ENCODE peak calls at places on chromosome 19, in four cellular contexts. One of them, this sample, is unnamed.

GRCh38 chr19:28483197-28483596 is 729.8 kb downstream of the UQCRFS1 start:
- DNase-seq in GM23338: no peak
- DNase-seq in neural progenitor cell: no peak
- DNase-seq in GM23248: no peak
- DNase-seq in this sample: no peak

GRCh38 chr19:43618921-43619261 is 538 bp downstream of the ZNF428 start:
- DNase-seq in GM23248: peak; percentile 68
- DNase-seq in neural progenitor cell: no peak
- DNase-seq in GM23338: no peak
- DNase-seq in this sample: peak; percentile 12

GRCh38 chr19:42467437-42467760 is 24.7 kb upstream of the CXCL17 start:
- DNase-seq in GM23338: no peak
- DNase-seq in GM23248: no peak
- DNase-seq in neural progenitor cell: no peak
- DNase-seq in this sample: no peak

GRCh38 chr19:3716147-3716668 is 8.0 kb downstream of the TJP3 start:
- DNase-seq in neural progenitor cell: no peak
- DNase-seq in GM23338: no peak
- DNase-seq in GM23248: no peak
- DNase-seq in this sample: no peak

GRCh38 chr19:4140237-4140711 is 13.2 kb upstream of the CREB3L3 start:
- DNase-seq in neural progenitor cell: peak; percentile 88
- DNase-seq in GM23248: peak; percentile 88
- DNase-seq in GM23338: peak; percentile 94
- DNase-seq in this sample: peak; percentile 64

GRCh38 chr19:55228403-55229031 is at the start of gene TMEM86B:
- DNase-seq in GM23338: no peak
- DNase-seq in GM23248: no peak
- DNase-seq in neural progenitor cell: no peak
- DNase-seq in this sample: no peak

GRCh38 chr19:20472854-20473253 is 92.7 kb downstream of the ZNF737 start:
- DNase-seq in GM23248: peak; percentile 0
- DNase-seq in GM23338: peak; percentile 22
- DNase-seq in neural progenitor cell: no peak
- DNase-seq in this sample: no peak

GRCh38 chr19:42427313-42427712 is at the start of gene LIPE:
- DNase-seq in GM23338: no peak
- DNase-seq in neural progenitor cell: no peak
- DNase-seq in GM23248: no peak
- DNase-seq in this sample: no peak

GRCh38 chr19:4506449-4507149 is 11.7 kb downstream of the PLIN4 start:
- DNase-seq in neural progenitor cell: no peak
- DNase-seq in GM23248: peak; percentile 75
- DNase-seq in GM23338: no peak
- DNase-seq in this sample: peak; percentile 70

GRCh38 chr19:55930996-55931515 is 1.1 kb downstream of the NLRP13 start:
- DNase-seq in GM23338: no peak
- DNase-seq in neural progenitor cell: no peak
- DNase-seq in GM23248: no peak
- DNase-seq in this sample: no peak

GRCh38 chr19:39046037-39046821 is 13.9 kb upstream of the FBXO27 start:
- DNase-seq in GM23338: peak; percentile 41
- DNase-seq in neural progenitor cell: no peak
- DNase-seq in GM23248: no peak
- DNase-seq in this sample: peak; percentile 20

GRCh38 chr19:4284176-4284958 is 5.3 kb downstream of the SHD start:
- DNase-seq in GM23338: peak; percentile 98
- DNase-seq in neural progenitor cell: peak; percentile 87
- DNase-seq in GM23248: peak; percentile 27
- DNase-seq in this sample: peak; percentile 48

GRCh38 chr19:33819496-33819874 is 22.8 kb downstream of the KCTD15 start:
- DNase-seq in GM23248: no peak
- DNase-seq in neural progenitor cell: peak; percentile 69
- DNase-seq in GM23338: peak; percentile 55
- DNase-seq in this sample: no peak

GRCh38 chr19:55370305-55370988 is at the start of gene IL11:
- DNase-seq in neural progenitor cell: peak; percentile 44
- DNase-seq in GM23248: peak; percentile 92
- DNase-seq in GM23338: no peak
- DNase-seq in this sample: peak; percentile 63

GRCh38 chr19:33746159-33746558 is 50.5 kb upstream of the KCTD15 start:
- DNase-seq in GM23338: no peak
- DNase-seq in neural progenitor cell: no peak
- DNase-seq in GM23248: no peak
- DNase-seq in this sample: no peak

GRCh38 chr19:28126499-28126898 is 1086.5 kb downstream of the UQCRFS1 start:
- DNase-seq in GM23338: no peak
- DNase-seq in GM23248: no peak
- DNase-seq in neural progenitor cell: no peak
- DNase-seq in this sample: no peak

GRCh38 chr19:50565984-50566903 is 2.0 kb downstream of the LRRC4B start:
- DNase-seq in GM23338: peak; percentile 85
- DNase-seq in neural progenitor cell: peak; percentile 74
- DNase-seq in GM23248: no peak
- DNase-seq in this sample: no peak

GRCh38 chr19:12994701-12995595 is at the start of gene NFIX:
- DNase-seq in GM23248: peak; percentile 86
- DNase-seq in GM23338: peak; percentile 60
- DNase-seq in neural progenitor cell: peak; percentile 89
- DNase-seq in this sample: peak; percentile 69

GRCh38 chr19:41868120-41868988 is 8.3 kb downstream of the RPS19 start:
- DNase-seq in GM23248: no peak
- DNase-seq in GM23338: no peak
- DNase-seq in neural progenitor cell: no peak
- DNase-seq in this sample: no peak

GRCh38 chr19:29260477-29261317 is 47.7 kb upstream of the UQCRFS1 start:
- DNase-seq in GM23248: peak; percentile 28
- DNase-seq in neural progenitor cell: peak; percentile 74
- DNase-seq in GM23338: peak; percentile 75
- DNase-seq in this sample: no peak

GRCh38 chr19:48806818-48807589 is 3.8 kb downstream of the BCAT2 start:
- DNase-seq in GM23248: peak; percentile 73
- DNase-seq in neural progenitor cell: peak; percentile 42
- DNase-seq in GM23338: peak; percentile 68
- DNase-seq in this sample: peak; percentile 37

GRCh38 chr19:43555185-43555770 is 20.0 kb downstream of the XRCC1 start:
- DNase-seq in GM23248: peak; percentile 73
- DNase-seq in neural progenitor cell: peak; percentile 82
- DNase-seq in GM23338: peak; percentile 93
- DNase-seq in this sample: peak; percentile 56

GRCh38 chr19:2578391-2578826 is 102.5 kb downstream of the GADD45B start:
- DNase-seq in GM23338: peak; percentile 69
- DNase-seq in neural progenitor cell: peak; percentile 43
- DNase-seq in GM23248: peak; percentile 76
- DNase-seq in this sample: peak; percentile 52

DNA sequence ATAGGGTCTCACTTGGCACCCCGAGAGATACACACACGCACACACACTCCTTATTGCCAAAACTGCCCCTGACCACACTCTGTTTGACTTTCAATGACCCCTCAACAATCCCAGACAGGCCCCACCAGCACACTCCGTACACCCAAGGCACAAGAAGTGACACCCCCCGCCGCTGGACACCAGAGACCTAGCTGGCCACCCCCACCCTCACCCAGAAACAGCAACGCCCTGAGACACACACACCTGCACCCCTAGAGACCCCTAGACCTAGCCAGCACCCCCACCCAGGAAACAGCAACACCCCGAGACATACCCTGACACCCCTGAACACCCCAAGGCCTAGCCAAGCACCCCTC is 1.1 kb upstream of the PTGER1 start:
- DNase-seq in GM23338: no peak
- DNase-seq in GM23248: no peak
- DNase-seq in neural progenitor cell: no peak
- DNase-seq in this sample: no peak
- H3F3A ChIP-seq in GM23338: peaks cover 16% of the 10 kb centered on the region
- H3F3A ChIP-seq in GM23248: peaks cover 6% of the 10 kb centered on the region
- H3F3A ChIP-seq in neural progenitor cell: peaks cover 18% of the 10 kb centered on the region
- H3F3A ChIP-seq in this sample: no peaks in the 10 kb centered on the region

GRCh38 chr19:6678690-6679109 is 8.7 kb upstream of the TNFSF14 start:
- DNase-seq in GM23248: peak; percentile 78
- DNase-seq in GM23338: no peak
- DNase-seq in neural progenitor cell: no peak
- DNase-seq in this sample: peak; percentile 79
- TF ChIP-seq EZH2phosphoT487 in GM23248: no peak
- TF ChIP-seq EZH2phosphoT487 in GM23338: no peak
- TF ChIP-seq EZH2phosphoT487 in neural progenitor cell: no peak
- TF ChIP-seq EZH2phosphoT487 in this sample: no peak

GRCh38 chr19:18453269-18454024 is 15.5 kb upstream of the ISYNA1 start:
- DNase-seq in GM23338: no peak
- DNase-seq in neural progenitor cell: no peak
- DNase-seq in GM23248: peak; percentile 74
- DNase-seq in this sample: peak; percentile 81

GRCh38 chr19:18450934-18451836 is 13.3 kb upstream of the ISYNA1 start:
- DNase-seq in neural progenitor cell: peak; percentile 82
- DNase-seq in GM23338: peak; percentile 83
- DNase-seq in GM23248: peak; percentile 80
- DNase-seq in this sample: peak; percentile 82

GRCh38 chr19:18449552-18449951 is 11.6 kb upstream of the ISYNA1 start:
- DNase-seq in GM23338: no peak
- DNase-seq in neural progenitor cell: no peak
- DNase-seq in GM23248: no peak
- DNase-seq in this sample: no peak

GRCh38 chr19:18450021-18450933 is 12.3 kb upstream of the ISYNA1 start:
- DNase-seq in GM23248: no peak
- DNase-seq in neural progenitor cell: no peak
- DNase-seq in GM23338: no peak
- DNase-seq in this sample: no peak

DNA sequence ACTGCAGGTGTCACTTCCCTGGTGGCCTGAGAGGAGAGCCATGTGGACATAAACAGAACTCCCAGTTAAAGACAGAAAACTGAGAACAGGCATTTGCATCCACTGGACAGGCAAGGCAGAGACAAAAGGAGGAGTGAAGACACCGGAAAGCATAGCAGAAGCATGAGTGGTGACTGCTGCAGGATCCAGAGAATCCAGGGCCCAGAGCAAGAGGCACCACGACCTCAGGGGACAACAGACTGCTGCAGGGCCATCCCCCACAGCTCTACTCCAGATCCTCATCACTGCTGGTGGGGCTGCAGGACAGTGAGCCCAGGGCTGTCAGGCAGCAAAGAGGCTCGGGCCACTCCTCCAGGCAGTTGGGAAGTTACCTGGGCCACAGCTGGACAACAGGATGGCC is 14.5 kb upstream of the ISYNA1 start:
- DNase-seq in GM23338: no peak
- DNase-seq in neural progenitor cell: no peak
- DNase-seq in GM23248: peak; percentile 39
- DNase-seq in this sample: no peak
- H3F3A ChIP-seq in GM23338: peaks cover 3% of the 10 kb centered on the region
- H3F3A ChIP-seq in neural progenitor cell: no peaks in the 10 kb centered on the region
- H3F3A ChIP-seq in GM23248: peaks cover 14% of the 10 kb centered on the region
- H3F3A ChIP-seq in this sample: no peaks in the 10 kb centered on the region

GRCh38 chr19:10288662-10289166 is 1.0 kb upstream of the ICAM5 start:
- DNase-seq in GM23248: peak; percentile 80
- DNase-seq in GM23338: peak; percentile 83
- DNase-seq in neural progenitor cell: peak; percentile 76
- DNase-seq in this sample: peak; percentile 57
- TF ChIP-seq EZH2phosphoT487 in GM23248: no peak
- TF ChIP-seq EZH2phosphoT487 in GM23338: no peak
- TF ChIP-seq EZH2phosphoT487 in neural progenitor cell: peak; percentile 10
- TF ChIP-seq EZH2phosphoT487 in this sample: no peak

DNA sequence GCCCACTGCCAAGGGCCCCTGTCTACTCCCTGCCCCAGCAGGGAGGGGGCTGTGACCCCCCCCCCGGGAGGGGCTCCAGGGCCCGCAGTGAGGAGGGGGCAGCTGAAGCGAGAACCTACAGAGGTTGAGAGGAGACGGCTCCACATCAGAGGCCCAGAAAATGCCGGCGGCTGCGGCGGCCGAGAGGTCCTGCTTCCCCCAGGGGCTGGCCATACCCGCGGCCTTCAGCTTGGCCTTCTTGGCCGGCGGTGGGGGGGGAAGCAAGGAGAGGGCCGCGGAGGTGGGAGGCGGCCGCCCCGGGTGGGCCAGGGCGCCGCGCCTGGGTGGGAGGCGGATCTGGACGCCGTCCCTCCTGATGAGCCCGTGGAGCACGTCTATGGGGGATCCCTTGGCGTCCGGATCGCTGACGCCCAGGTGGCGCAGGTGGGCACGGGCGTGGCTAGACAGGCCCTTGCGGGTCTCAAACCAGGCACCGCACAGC is 9.2 kb upstream of the AKAP8L start:
- DNase-seq in GM23338: no peak
- DNase-seq in neural progenitor cell: no peak
- DNase-seq in GM23248: no peak
- DNase-seq in this sample: no peak
- H3F3A ChIP-seq in GM23338: no peaks in the 10 kb centered on the region
- H3F3A ChIP-seq in neural progenitor cell: peaks cover 4% of the 10 kb centered on the region
- H3F3A ChIP-seq in GM23248: no peaks in the 10 kb centered on the region
- H3F3A ChIP-seq in this sample: no peaks in the 10 kb centered on the region

GRCh38 chr19:14821958-14822357 is 13.0 kb downstream of the OR7A5 start:
- DNase-seq in neural progenitor cell: no peak
- DNase-seq in GM23338: no peak
- DNase-seq in GM23248: no peak
- DNase-seq in this sample: no peak

GRCh38 chr19:14830702-14831101 is 4.3 kb downstream of the OR7A5 start:
- DNase-seq in GM23248: no peak
- DNase-seq in neural progenitor cell: no peak
- DNase-seq in GM23338: no peak
- DNase-seq in this sample: no peak

GRCh38 chr19:14826006-14826405 is 9.0 kb downstream of the OR7A5 start:
- DNase-seq in GM23248: no peak
- DNase-seq in GM23338: no peak
- DNase-seq in neural progenitor cell: no peak
- DNase-seq in this sample: peak; percentile 94
- TF ChIP-seq EZH2phosphoT487 in GM23248: no peak
- TF ChIP-seq EZH2phosphoT487 in GM23338: no peak
- TF ChIP-seq EZH2phosphoT487 in neural progenitor cell: no peak
- TF ChIP-seq EZH2phosphoT487 in this sample: no peak

DNA sequence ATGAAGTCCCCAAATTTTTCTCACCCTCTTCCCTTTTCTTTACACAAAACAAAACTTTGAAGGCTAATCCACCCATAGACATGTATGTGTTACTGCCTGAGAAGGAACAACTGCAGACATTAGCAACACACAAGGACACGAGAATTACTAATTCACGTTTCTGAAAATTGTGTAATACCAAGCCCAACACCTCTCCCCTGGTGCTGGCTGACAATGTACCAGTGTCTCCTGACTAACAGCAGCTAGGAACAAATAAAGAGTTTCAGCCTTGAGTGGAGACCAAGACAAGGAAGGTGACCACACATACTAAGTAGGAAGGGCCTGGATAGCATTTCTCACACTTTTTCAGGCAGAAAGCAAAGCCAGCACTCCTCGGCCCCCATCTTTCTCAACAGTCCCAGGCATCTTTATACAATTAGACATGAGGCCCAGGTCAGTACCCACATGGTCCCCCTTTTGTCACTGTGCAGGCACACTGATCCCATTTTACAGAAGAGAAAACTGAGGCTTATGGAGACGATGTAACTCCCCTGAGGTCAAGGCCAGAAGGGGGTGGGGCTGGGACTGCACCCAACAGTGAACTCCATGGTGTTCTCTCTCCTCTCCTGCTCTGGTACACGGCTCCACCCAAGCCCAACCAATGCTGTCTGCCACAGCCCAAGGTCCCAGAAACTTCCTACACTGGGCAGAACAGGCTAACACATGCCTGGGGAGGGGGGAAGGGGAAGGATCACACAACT is 8.7 kb downstream of the BRD4 start:
- DNase-seq in neural progenitor cell: no peak
- DNase-seq in GM23338: no peak
- DNase-seq in GM23248: peak; percentile 90
- DNase-seq in this sample: no peak
- H3F3A ChIP-seq in neural progenitor cell: peaks cover 7% of the 10 kb centered on the region
- H3F3A ChIP-seq in GM23338: no peaks in the 10 kb centered on the region
- H3F3A ChIP-seq in GM23248: peaks cover 77% of the 10 kb centered on the region
- H3F3A ChIP-seq in this sample: no peaks in the 10 kb centered on the region

This sample was measured in PC-3.